ENCODE peak calls at places on chromosomes 7 and 10, in ten cellular contexts. K is ELF-1; G is cardiac fibroblast; Z is T-helper 2 cell treated with Interferon-gamma antibody and Interleukin-4, amounts not matched to agents 5 μg/mL and 100 μg/mL, for 36 hours; A is NCI-H82; P is ELR; W is CD4-positive, alpha-beta T cell; J is fibroblast of the conjunctiva; R is fibroblast of lung; O is NCI-H1105 treated with DMSO at 0.1 percent for 48 hours. E is an unnamed sample.

GRCh38 chr10:84424731-84425165 is 96.4 kb downstream of the CCSER2 start:
- DNase-seq in O (no peak), K (peak), G (peak), A (peak), W (peak), J (peak), R (peak), P (peak), Z (no peak), E (peak)

GRCh38 chr7:129368389-129368986 is 65.7 kb upstream of the STRIP2 start:
- DNase-seq in Z (peak), K (no peak), J (no peak), O (no peak), A (no peak), G (no peak), P (no peak), R (no peak), W (no peak), E (no peak)

GRCh38 chr10:29688230-29688634 is 53.5 kb upstream of the SVIL start:
- DNase-seq in Z (no peak), K (peak), A (no peak), O (peak), G (no peak), P (peak), J (no peak), R (peak), W (no peak), E (no peak)

GRCh38 chr7:20744913-20745587 is 41.6 kb downstream of the SP8 start:
- DNase-seq in R (peak), W (no peak), Z (no peak), K (no peak), A (no peak), G (no peak), P (no peak), J (no peak), O (peak), E (no peak)

GRCh38 chr10:12358863-12359647 is 9.7 kb downstream of the CAMK1D start:
- DNase-seq in A (no peak), W (no peak), P (no peak), R (no peak), G (no peak), Z (no peak), K (no peak), J (no peak), O (no peak), E (no peak)

GRCh38 chr7:77353911-77354310 is 62.2 kb downstream of the GSAP start:
- DNase-seq in P (no peak), J (no peak), R (no peak), K (no peak), W (no peak), G (no peak), A (peak), Z (no peak), O (no peak), E (no peak)

GRCh38 chr7:111025013-111025412 is 65.9 kb upstream of the LRRN3 start:
- DNase-seq in J (no peak), Z (peak), O (no peak), A (no peak), G (no peak), K (no peak), W (peak), P (no peak), R (no peak), E (no peak)

GRCh38 chr10:80172896-80173295 is 32.4 kb downstream of the ANXA11 start:
- DNase-seq in W (no peak), G (no peak), K (peak), O (no peak), A (peak), R (no peak), Z (no peak), J (no peak), P (no peak), E (no peak)

GRCh38 chr7:54969190-54969967 is 49.4 kb upstream of the EGFR start:
- DNase-seq in G (peak), R (peak), Z (no peak), P (peak), J (no peak), O (no peak), K (no peak), A (no peak), W (no peak), E (no peak)

GRCh38 chr10:106401161-106401560 is 763.3 kb downstream of the SORCS1 start:
- DNase-seq in K (no peak), P (peak), A (no peak), O (no peak), Z (no peak), W (no peak), G (peak), J (no peak), R (no peak), E (no peak)

GRCh38 chr10:122052702-122053101 is 63.7 kb downstream of the TACC2 start:
- DNase-seq in O (no peak), A (no peak), J (no peak), R (peak), Z (no peak), G (peak), W (no peak), P (peak), K (no peak), E (no peak)

GRCh38 chr10:17787087-17787942 is 21.8 kb upstream of the MRC1 start:
- DNase-seq in J (peak), R (peak), O (no peak), A (peak), W (no peak), P (peak), Z (no peak), G (peak), K (peak), E (no peak)

GRCh38 chr7:77427996-77428603 is 12.0 kb upstream of the GSAP start:
- DNase-seq in P (peak), W (no peak), Z (peak), J (no peak), A (no peak), O (no peak), R (peak), G (peak), K (peak), E (no peak)

GRCh38 chr10:86254526-86255174 is 111.9 kb downstream of the GRID1 start:
- DNase-seq in K (peak), W (no peak), J (no peak), G (no peak), O (no peak), Z (no peak), R (no peak), P (no peak), A (no peak), E (no peak)

GRCh38 chr7:150871601-150872000 is 19.3 kb downstream of the AOC1 start:
- DNase-seq in R (peak), A (no peak), O (no peak), K (no peak), W (no peak), J (no peak), G (no peak), Z (no peak), P (no peak), E (no peak)

GRCh38 chr7:135770139-135770710 is 21.6 kb upstream of the FAM180A start:
- DNase-seq in K (no peak), O (no peak), P (no peak), J (no peak), R (no peak), Z (no peak), G (peak), A (no peak), W (no peak), E (no peak)

E was measured in heart left ventricle.